ENCODE peak calls at places on chromosomes 5 and 9, in five cellular contexts. D is heart left ventricle; H is adrenal gland; A is stimulated activated naive CD8-positive, alpha-beta T cell treated with anti-CD3 and anti-CD28 coated beads, Interleukin-15, amount 100 ng/mL, for 72 hours; C is nephron progenitor cell. T is an unnamed sample.

GRCh38 chr5:134053840-134054338 is 49.1 kb upstream of the VDAC1 start:
- DNase-seq in D (no peak), H (no peak), A (no peak), C (no peak), T (no peak)

GRCh38 chr9:124366476-124367220 is 48.6 kb downstream of the PSMB7 start:
- DNase-seq in D (no peak), H (no peak), A (no peak), C (no peak), T (no peak)

GRCh38 chr9:77927265-77927664 is 104.3 kb downstream of the GNAQ start:
- DNase-seq in D (no peak), H (no peak), A (no peak), C (no peak), T (no peak)

GRCh38 chr9:130114741-130115140 is 57.5 kb upstream of the NCS1 start:
- DNase-seq in D (no peak), H (no peak), A (no peak), C (no peak), T (no peak)

GRCh38 chr9:108105885-108106284 is 616.3 kb upstream of the KLF4 start:
- DNase-seq in D (no peak), H (no peak), A (no peak), C (peak), T (no peak)

GRCh38 chr9:132447346-132447745 is 37.3 kb downstream of the CFAP77 start:
- DNase-seq in D (no peak), H (no peak), A (no peak), C (peak), T (no peak)

GRCh38 chr9:131645078-131645776 is 94.6 kb downstream of the RAPGEF1 start:
- DNase-seq in D (no peak), H (no peak), A (peak), C (no peak), T (no peak)

GRCh38 chr5:149702953-149703646 is 27.0 kb upstream of the PPARGC1B start:
- DNase-seq in D (no peak), H (no peak), A (no peak), C (no peak), T (no peak)

GRCh38 chr5:44871401-44871800 is 62.7 kb downstream of the MRPS30 start:
- DNase-seq in D (no peak), H (no peak), A (no peak), C (no peak), T (no peak)

GRCh38 chr9:76662476-76663281 is 101.6 kb upstream of the PCA3 start:
- DNase-seq in D (no peak), H (no peak), A (no peak), C (no peak), T (no peak)

GRCh38 chr5:79521156-79521555 is 7.2 kb upstream of the HOMER1 start:
- DNase-seq in D (no peak), H (no peak), A (no peak), C (no peak), T (no peak)

GRCh38 chr9:83583151-83584014 is 39.6 kb upstream of the IDNK start:
- DNase-seq in D (peak), H (peak), A (peak), C (peak), T (peak)

GRCh38 chr5:132224721-132225120 is 2.9 kb downstream of the P4HA2 start:
- DNase-seq in D (no peak), H (peak), A (no peak), C (no peak), T (no peak)

GRCh38 chr9:108125541-108125940 is 636.0 kb upstream of the KLF4 start:
- DNase-seq in D (no peak), H (no peak), A (no peak), C (no peak), T (no peak)

GRCh38 chr5:178213003-178213449 is 8.7 kb downstream of the HNRNPAB start:
- DNase-seq in D (no peak), H (no peak), A (no peak), C (no peak), T (peak)

GRCh38 chr9:13146838-13147237 is 132.7 kb downstream of the MPDZ start:
- DNase-seq in D (no peak), H (no peak), A (no peak), C (no peak), T (no peak)

GRCh38 chr5:9546973-9547947 is 1.4 kb upstream of the SEMA5A start:
- DNase-seq in D (peak), H (no peak), A (no peak), C (peak), T (peak)

GRCh38 chr9:8234286-8234819 is 434.8 kb upstream of the DMAC1 start:
- DNase-seq in D (no peak), H (no peak), A (no peak), C (no peak), T (no peak)

GRCh38 chr5:139075066-139076050 is 122.8 kb downstream of the SIL1 start:
- DNase-seq in D (no peak), H (peak), A (no peak), C (no peak), T (no peak)

GRCh38 chr9:3783156-3783555 is 257.4 kb upstream of the RFX3 start:
- DNase-seq in D (no peak), H (no peak), A (no peak), C (no peak), T (no peak)

GRCh38 chr5:177124486-177124991 is 9.0 kb upstream of the NSD1 start:
- DNase-seq in D (no peak), H (no peak), A (no peak), C (no peak), T (no peak)

GRCh38 chr9:127158995-127159801 is 36.8 kb upstream of the ANGPTL2 start:
- DNase-seq in D (peak), H (peak), A (no peak), C (no peak), T (no peak)

GRCh38 chr5:145483211-145483610 is 351.9 kb downstream of the PRELID2 start:
- DNase-seq in D (no peak), H (no peak), A (no peak), C (no peak), T (no peak)

GRCh38 chr5:169637085-169637855 is at the start of gene DOCK2:
- DNase-seq in D (peak), H (peak), A (peak), C (peak), T (peak)

GRCh38 chr9:96771124-96771523 is 6.8 kb downstream of the ZNF510 start:
- DNase-seq in D (no peak), H (no peak), A (no peak), C (no peak), T (no peak)

GRCh38 chr5:8845316-8845715 is 700.6 kb downstream of the SEMA5A start:
- DNase-seq in D (no peak), H (no peak), A (no peak), C (no peak), T (no peak)

GRCh38 chr9:107870927-107871720 is 381.6 kb upstream of the KLF4 start:
- DNase-seq in D (no peak), H (no peak), A (no peak), C (no peak), T (no peak)

GRCh38 chr9:109094268-109094667 is 25.5 kb downstream of the TMEM245 start:
- DNase-seq in D (no peak), H (no peak), A (no peak), C (no peak), T (no peak)

GRCh38 chr9:122845116-122845515 is 16.7 kb upstream of the PDCL start:
- DNase-seq in D (no peak), H (no peak), A (no peak), C (no peak), T (no peak)

GRCh38 chr9:129237195-129237611 is 59.1 kb upstream of the IER5L start:
- DNase-seq in D (peak), H (peak), A (peak), C (no peak), T (no peak)

GRCh38 chr5:124748687-124749594 is 2.5 kb upstream of the ZNF608 start:
- DNase-seq in D (peak), H (peak), A (peak), C (peak), T (peak)

GRCh38 chr9:134475051-134475790 is 149.0 kb downstream of the RXRA start:
- DNase-seq in D (peak), H (peak), A (peak), C (no peak), T (peak)

GRCh38 chr9:104866186-104866585 is 61.8 kb downstream of the ABCA1 start:
- DNase-seq in D (no peak), H (no peak), A (no peak), C (no peak), T (no peak)

GRCh38 chr9:110340306-110340705 is 2.6 kb upstream of the TXNDC8 start:
- DNase-seq in D (no peak), H (no peak), A (no peak), C (no peak), T (no peak)

T was measured in left cardiac atrium.